ENCODE peak calls at places on chromosome 4, in nine cellular contexts. One of them, this sample, is unnamed.

GRCh38 chr4:42371306-42372063 is 25.8 kb upstream of the SHISA3 start:
- DNase-seq in cardiac muscle cell: peak; percentile 56
- DNase-seq in suprapubic skin: no peak
- DNase-seq in IMR-90: peak; percentile 60
- DNase-seq in heart right ventricle: peak; percentile 30
- DNase-seq in CD4-positive, CD25-positive, alpha-beta regulatory T cell: no peak
- DNase-seq in GM23248: peak; percentile 61
- DNase-seq in esophagus squamous epithelium: no peak
- DNase-seq in WERI-Rb-1: peak; percentile 19
- DNase-seq in this sample: no peak

GRCh38 chr4:22030321-22030720 is 81.7 kb upstream of the KCNIP4 start:
- DNase-seq in WERI-Rb-1: no peak
- DNase-seq in GM23248: no peak
- DNase-seq in IMR-90: no peak
- DNase-seq in esophagus squamous epithelium: no peak
- DNase-seq in CD4-positive, CD25-positive, alpha-beta regulatory T cell: no peak
- DNase-seq in heart right ventricle: no peak
- DNase-seq in suprapubic skin: no peak
- DNase-seq in cardiac muscle cell: no peak
- DNase-seq in this sample: no peak

GRCh38 chr4:64899563-64899962 is 490.3 kb upstream of the TECRL start:
- DNase-seq in suprapubic skin: no peak
- DNase-seq in esophagus squamous epithelium: no peak
- DNase-seq in WERI-Rb-1: no peak
- DNase-seq in heart right ventricle: no peak
- DNase-seq in GM23248: no peak
- DNase-seq in CD4-positive, CD25-positive, alpha-beta regulatory T cell: no peak
- DNase-seq in IMR-90: no peak
- DNase-seq in cardiac muscle cell: no peak
- DNase-seq in this sample: no peak

GRCh38 chr4:126221262-126221661 is 906.5 kb downstream of the FAT4 start:
- DNase-seq in CD4-positive, CD25-positive, alpha-beta regulatory T cell: no peak
- DNase-seq in IMR-90: no peak
- DNase-seq in GM23248: no peak
- DNase-seq in suprapubic skin: no peak
- DNase-seq in WERI-Rb-1: no peak
- DNase-seq in cardiac muscle cell: no peak
- DNase-seq in heart right ventricle: no peak
- DNase-seq in esophagus squamous epithelium: no peak
- DNase-seq in this sample: no peak

GRCh38 chr4:77819836-77820679 is 890 bp upstream of the CNOT6L start:
- DNase-seq in WERI-Rb-1: peak; percentile 90
- DNase-seq in cardiac muscle cell: peak; percentile 93
- DNase-seq in heart right ventricle: peak; percentile 94
- DNase-seq in suprapubic skin: peak; percentile 97
- DNase-seq in CD4-positive, CD25-positive, alpha-beta regulatory T cell: peak; percentile 91
- DNase-seq in esophagus squamous epithelium: peak; percentile 66
- DNase-seq in IMR-90: peak; percentile 70
- DNase-seq in GM23248: peak; percentile 95
- DNase-seq in this sample: peak; percentile 84

GRCh38 chr4:16198271-16198670 is 28.0 kb downstream of the TAPT1 start:
- DNase-seq in heart right ventricle: no peak
- DNase-seq in WERI-Rb-1: no peak
- DNase-seq in suprapubic skin: no peak
- DNase-seq in IMR-90: no peak
- DNase-seq in cardiac muscle cell: no peak
- DNase-seq in GM23248: no peak
- DNase-seq in CD4-positive, CD25-positive, alpha-beta regulatory T cell: no peak
- DNase-seq in esophagus squamous epithelium: no peak
- DNase-seq in this sample: no peak

GRCh38 chr4:182325397-182325796 is 82.2 kb downstream of the TENM3 start:
- DNase-seq in GM23248: no peak
- DNase-seq in heart right ventricle: no peak
- DNase-seq in CD4-positive, CD25-positive, alpha-beta regulatory T cell: no peak
- DNase-seq in IMR-90: no peak
- DNase-seq in esophagus squamous epithelium: no peak
- DNase-seq in suprapubic skin: no peak
- DNase-seq in WERI-Rb-1: no peak
- DNase-seq in cardiac muscle cell: no peak
- DNase-seq in this sample: no peak

GRCh38 chr4:122826000-122826595 is 533 bp upstream of the FGF2 start:
- DNase-seq in esophagus squamous epithelium: no peak
- DNase-seq in CD4-positive, CD25-positive, alpha-beta regulatory T cell: no peak
- DNase-seq in IMR-90: peak; percentile 49
- DNase-seq in WERI-Rb-1: no peak
- DNase-seq in heart right ventricle: no peak
- DNase-seq in cardiac muscle cell: no peak
- DNase-seq in suprapubic skin: no peak
- DNase-seq in GM23248: peak; percentile 87
- DNase-seq in this sample: no peak

GRCh38 chr4:21656832-21657231 is 291.7 kb downstream of the KCNIP4 start:
- DNase-seq in heart right ventricle: no peak
- DNase-seq in cardiac muscle cell: no peak
- DNase-seq in CD4-positive, CD25-positive, alpha-beta regulatory T cell: no peak
- DNase-seq in GM23248: peak; percentile 69
- DNase-seq in IMR-90: no peak
- DNase-seq in WERI-Rb-1: no peak
- DNase-seq in esophagus squamous epithelium: no peak
- DNase-seq in suprapubic skin: no peak
- DNase-seq in this sample: no peak

GRCh38 chr4:2402053-2402452 is 16.4 kb downstream of the ZFYVE28 start:
- DNase-seq in suprapubic skin: no peak
- DNase-seq in heart right ventricle: peak; percentile 57
- DNase-seq in WERI-Rb-1: peak; percentile 98
- DNase-seq in IMR-90: no peak
- DNase-seq in CD4-positive, CD25-positive, alpha-beta regulatory T cell: peak; percentile 16
- DNase-seq in cardiac muscle cell: peak; percentile 89
- DNase-seq in esophagus squamous epithelium: no peak
- DNase-seq in GM23248: peak; percentile 54
- DNase-seq in this sample: peak; percentile 64

GRCh38 chr4:138204507-138204906 is 37.6 kb downstream of the SLC7A11 start:
- DNase-seq in IMR-90: no peak
- DNase-seq in esophagus squamous epithelium: no peak
- DNase-seq in CD4-positive, CD25-positive, alpha-beta regulatory T cell: no peak
- DNase-seq in heart right ventricle: no peak
- DNase-seq in WERI-Rb-1: no peak
- DNase-seq in suprapubic skin: no peak
- DNase-seq in cardiac muscle cell: no peak
- DNase-seq in GM23248: no peak
- DNase-seq in this sample: no peak

GRCh38 chr4:6107114-6107791 is 89.0 kb upstream of the C4orf50 start:
- DNase-seq in IMR-90: no peak
- DNase-seq in WERI-Rb-1: peak; percentile 38
- DNase-seq in esophagus squamous epithelium: no peak
- DNase-seq in CD4-positive, CD25-positive, alpha-beta regulatory T cell: no peak
- DNase-seq in GM23248: no peak
- DNase-seq in heart right ventricle: no peak
- DNase-seq in cardiac muscle cell: no peak
- DNase-seq in suprapubic skin: peak; percentile 61
- DNase-seq in this sample: no peak

GRCh38 chr4:161936625-161937133 is 227.1 kb downstream of the FSTL5 start:
- DNase-seq in cardiac muscle cell: peak; percentile 16
- DNase-seq in WERI-Rb-1: no peak
- DNase-seq in heart right ventricle: no peak
- DNase-seq in esophagus squamous epithelium: no peak
- DNase-seq in CD4-positive, CD25-positive, alpha-beta regulatory T cell: no peak
- DNase-seq in GM23248: peak; percentile 2
- DNase-seq in suprapubic skin: no peak
- DNase-seq in IMR-90: peak; percentile 80
- DNase-seq in this sample: no peak

GRCh38 chr4:28723371-28723770 is 1862.7 kb downstream of the STIM2 start:
- DNase-seq in heart right ventricle: no peak
- DNase-seq in suprapubic skin: no peak
- DNase-seq in cardiac muscle cell: no peak
- DNase-seq in WERI-Rb-1: peak; percentile 28
- DNase-seq in GM23248: no peak
- DNase-seq in IMR-90: no peak
- DNase-seq in CD4-positive, CD25-positive, alpha-beta regulatory T cell: no peak
- DNase-seq in esophagus squamous epithelium: no peak
- DNase-seq in this sample: no peak

GRCh38 chr4:152943673-152944072 is 7.5 kb downstream of the FHDC1 start:
- DNase-seq in suprapubic skin: no peak
- DNase-seq in WERI-Rb-1: no peak
- DNase-seq in GM23248: peak; percentile 90
- DNase-seq in CD4-positive, CD25-positive, alpha-beta regulatory T cell: no peak
- DNase-seq in heart right ventricle: no peak
- DNase-seq in cardiac muscle cell: no peak
- DNase-seq in esophagus squamous epithelium: no peak
- DNase-seq in IMR-90: peak; percentile 44
- DNase-seq in this sample: no peak
- H3K27ac ChIP-seq in suprapubic skin: peak overlapping the region; percentile 57
- H3K27ac ChIP-seq in WERI-Rb-1: no peak overlapping the region
- H3K27ac ChIP-seq in GM23248: peak overlapping the region; percentile 73
- H3K27ac ChIP-seq in CD4-positive, CD25-positive, alpha-beta regulatory T cell: no peak overlapping the region
- H3K27ac ChIP-seq in heart right ventricle: no peak overlapping the region
- H3K27ac ChIP-seq in cardiac muscle cell: no peak overlapping the region
- H3K27ac ChIP-seq in esophagus squamous epithelium: peak overlapping the region; percentile 57
- H3K27ac ChIP-seq in IMR-90: no peak overlapping the region
- H3K27ac ChIP-seq in this sample: no peak overlapping the region

DNA sequence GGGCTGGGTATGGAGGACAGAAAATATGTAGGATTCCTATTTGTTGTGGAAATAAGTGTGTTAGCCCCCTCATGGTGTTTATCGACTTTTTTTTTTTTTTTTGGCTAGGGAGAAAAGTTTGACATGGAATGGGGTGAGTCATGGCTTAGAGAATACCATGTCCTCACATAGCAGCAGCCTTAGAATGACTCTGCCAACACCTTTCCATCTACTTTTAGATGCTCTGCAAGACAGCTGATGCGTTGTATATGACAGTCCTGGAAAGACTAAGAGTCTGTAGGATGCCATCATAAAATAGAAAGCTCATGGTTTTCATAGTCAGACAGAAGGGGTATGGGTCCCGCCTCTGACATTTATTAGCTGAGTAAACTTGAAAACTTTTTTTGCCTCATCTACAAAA is 37.7 kb downstream of the MTTP start:
- DNase-seq in CD4-positive, CD25-positive, alpha-beta regulatory T cell: no peak
- DNase-seq in suprapubic skin: no peak
- DNase-seq in IMR-90: no peak
- DNase-seq in WERI-Rb-1: no peak
- DNase-seq in esophagus squamous epithelium: no peak
- DNase-seq in GM23248: no peak
- DNase-seq in heart right ventricle: no peak
- DNase-seq in cardiac muscle cell: no peak
- DNase-seq in this sample: no peak
- H3K27ac ChIP-seq in CD4-positive, CD25-positive, alpha-beta regulatory T cell: no peak overlapping the region
- H3K27ac ChIP-seq in suprapubic skin: no peak overlapping the region
- H3K27ac ChIP-seq in IMR-90: no peak overlapping the region
- H3K27ac ChIP-seq in WERI-Rb-1: no peak overlapping the region
- H3K27ac ChIP-seq in esophagus squamous epithelium: no peak overlapping the region
- H3K27ac ChIP-seq in GM23248: no peak overlapping the region
- H3K27ac ChIP-seq in heart right ventricle: no peak overlapping the region
- H3K27ac ChIP-seq in cardiac muscle cell: no peak overlapping the region
- H3K27ac ChIP-seq in this sample: no peak overlapping the region

GRCh38 chr4:39716356-39716755 is 18.4 kb downstream of the UBE2K start:
- DNase-seq in WERI-Rb-1: peak; percentile 82
- DNase-seq in esophagus squamous epithelium: no peak
- DNase-seq in CD4-positive, CD25-positive, alpha-beta regulatory T cell: no peak
- DNase-seq in cardiac muscle cell: no peak
- DNase-seq in IMR-90: no peak
- DNase-seq in heart right ventricle: no peak
- DNase-seq in GM23248: no peak
- DNase-seq in suprapubic skin: no peak
- DNase-seq in this sample: no peak

GRCh38 chr4:39715788-39716187 is 17.9 kb downstream of the UBE2K start:
- DNase-seq in esophagus squamous epithelium: no peak
- DNase-seq in cardiac muscle cell: no peak
- DNase-seq in IMR-90: no peak
- DNase-seq in suprapubic skin: no peak
- DNase-seq in heart right ventricle: no peak
- DNase-seq in CD4-positive, CD25-positive, alpha-beta regulatory T cell: no peak
- DNase-seq in GM23248: no peak
- DNase-seq in WERI-Rb-1: no peak
- DNase-seq in this sample: no peak

GRCh38 chr4:39714171-39714570 is 16.2 kb downstream of the UBE2K start:
- DNase-seq in heart right ventricle: no peak
- DNase-seq in cardiac muscle cell: no peak
- DNase-seq in WERI-Rb-1: no peak
- DNase-seq in CD4-positive, CD25-positive, alpha-beta regulatory T cell: no peak
- DNase-seq in GM23248: peak; percentile 36
- DNase-seq in suprapubic skin: no peak
- DNase-seq in esophagus squamous epithelium: no peak
- DNase-seq in IMR-90: no peak
- DNase-seq in this sample: no peak

GRCh38 chr4:39712819-39713607 is 15.1 kb downstream of the UBE2K start:
- DNase-seq in WERI-Rb-1: no peak
- DNase-seq in IMR-90: no peak
- DNase-seq in suprapubic skin: no peak
- DNase-seq in esophagus squamous epithelium: no peak
- DNase-seq in GM23248: no peak
- DNase-seq in cardiac muscle cell: no peak
- DNase-seq in CD4-positive, CD25-positive, alpha-beta regulatory T cell: no peak
- DNase-seq in heart right ventricle: no peak
- DNase-seq in this sample: no peak

GRCh38 chr4:39713691-39714090 is 15.8 kb downstream of the UBE2K start:
- DNase-seq in suprapubic skin: no peak
- DNase-seq in esophagus squamous epithelium: no peak
- DNase-seq in cardiac muscle cell: no peak
- DNase-seq in heart right ventricle: no peak
- DNase-seq in WERI-Rb-1: no peak
- DNase-seq in IMR-90: peak; percentile 78
- DNase-seq in GM23248: peak; percentile 71
- DNase-seq in CD4-positive, CD25-positive, alpha-beta regulatory T cell: no peak
- DNase-seq in this sample: no peak
- H3K27ac ChIP-seq in suprapubic skin: no peak overlapping the region
- H3K27ac ChIP-seq in esophagus squamous epithelium: peak overlapping the region; percentile 2
- H3K27ac ChIP-seq in cardiac muscle cell: peak overlapping the region; percentile 24
- H3K27ac ChIP-seq in heart right ventricle: no peak overlapping the region
- H3K27ac ChIP-seq in WERI-Rb-1: no peak overlapping the region
- H3K27ac ChIP-seq in IMR-90: peak overlapping the region; percentile 6
- H3K27ac ChIP-seq in GM23248: peak overlapping the region; percentile 57
- H3K27ac ChIP-seq in CD4-positive, CD25-positive, alpha-beta regulatory T cell: no peak overlapping the region
- H3K27ac ChIP-seq in this sample: no peak overlapping the region

GRCh38 chr4:17492876-17493275 is 19.0 kb downstream of the QDPR start:
- DNase-seq in suprapubic skin: no peak
- DNase-seq in CD4-positive, CD25-positive, alpha-beta regulatory T cell: no peak
- DNase-seq in heart right ventricle: no peak
- DNase-seq in WERI-Rb-1: no peak
- DNase-seq in GM23248: no peak
- DNase-seq in esophagus squamous epithelium: no peak
- DNase-seq in IMR-90: no peak
- DNase-seq in cardiac muscle cell: no peak
- DNase-seq in this sample: no peak

GRCh38 chr4:17493629-17494028 is 18.3 kb downstream of the QDPR start:
- DNase-seq in CD4-positive, CD25-positive, alpha-beta regulatory T cell: no peak
- DNase-seq in WERI-Rb-1: no peak
- DNase-seq in cardiac muscle cell: no peak
- DNase-seq in IMR-90: no peak
- DNase-seq in GM23248: no peak
- DNase-seq in esophagus squamous epithelium: no peak
- DNase-seq in heart right ventricle: no peak
- DNase-seq in suprapubic skin: no peak
- DNase-seq in this sample: no peak

GRCh38 chr4:17494833-17495232 is 17.1 kb downstream of the QDPR start:
- DNase-seq in cardiac muscle cell: no peak
- DNase-seq in IMR-90: no peak
- DNase-seq in GM23248: no peak
- DNase-seq in CD4-positive, CD25-positive, alpha-beta regulatory T cell: no peak
- DNase-seq in heart right ventricle: no peak
- DNase-seq in WERI-Rb-1: no peak
- DNase-seq in esophagus squamous epithelium: no peak
- DNase-seq in suprapubic skin: no peak
- DNase-seq in this sample: peak; percentile 31

GRCh38 chr4:17492058-17492741 is 19.7 kb downstream of the QDPR start:
- DNase-seq in heart right ventricle: no peak
- DNase-seq in IMR-90: no peak
- DNase-seq in cardiac muscle cell: no peak
- DNase-seq in WERI-Rb-1: no peak
- DNase-seq in CD4-positive, CD25-positive, alpha-beta regulatory T cell: no peak
- DNase-seq in suprapubic skin: no peak
- DNase-seq in esophagus squamous epithelium: no peak
- DNase-seq in GM23248: no peak
- DNase-seq in this sample: no peak

GRCh38 chr4:17494258-17494657 is 17.6 kb downstream of the QDPR start:
- DNase-seq in cardiac muscle cell: no peak
- DNase-seq in esophagus squamous epithelium: no peak
- DNase-seq in IMR-90: peak; percentile 78
- DNase-seq in CD4-positive, CD25-positive, alpha-beta regulatory T cell: no peak
- DNase-seq in suprapubic skin: no peak
- DNase-seq in GM23248: peak; percentile 82
- DNase-seq in heart right ventricle: no peak
- DNase-seq in WERI-Rb-1: no peak
- DNase-seq in this sample: peak; percentile 57
- H3K27ac ChIP-seq in cardiac muscle cell: no peak overlapping the region
- H3K27ac ChIP-seq in esophagus squamous epithelium: no peak overlapping the region
- H3K27ac ChIP-seq in IMR-90: no peak overlapping the region
- H3K27ac ChIP-seq in CD4-positive, CD25-positive, alpha-beta regulatory T cell: no peak overlapping the region
- H3K27ac ChIP-seq in suprapubic skin: no peak overlapping the region
- H3K27ac ChIP-seq in GM23248: peak overlapping the region; percentile 32
- H3K27ac ChIP-seq in heart right ventricle: no peak overlapping the region
- H3K27ac ChIP-seq in WERI-Rb-1: no peak overlapping the region
- H3K27ac ChIP-seq in this sample: peak overlapping the region; percentile 72